ENCODE peak calls at places on chromosomes 1 and 21, in ten cellular contexts. One of them, this sample, is unnamed.

GRCh38 chr1:230292739-230293720 is 133.1 kb downstream of the PGBD5 start:
- DNase-seq in neural progenitor cell: peak; percentile 36
- DNase-seq in right atrium auricular region: no peak
- DNase-seq in Karpas-422: no peak
- DNase-seq in CD8-positive, alpha-beta T cell: no peak
- DNase-seq in mesendoderm: no peak
- DNase-seq in pancreas: no peak
- DNase-seq in tibial nerve: no peak
- DNase-seq in fibroblast of lung: no peak
- DNase-seq in spleen: peak; percentile 64
- DNase-seq in this sample: no peak

GRCh38 chr1:59516881-59517280 is 220.0 kb downstream of the FGGY start:
- DNase-seq in neural progenitor cell: no peak
- DNase-seq in right atrium auricular region: no peak
- DNase-seq in Karpas-422: no peak
- DNase-seq in CD8-positive, alpha-beta T cell: no peak
- DNase-seq in mesendoderm: no peak
- DNase-seq in pancreas: no peak
- DNase-seq in tibial nerve: peak; percentile 51
- DNase-seq in fibroblast of lung: peak; percentile 54
- DNase-seq in spleen: no peak
- DNase-seq in this sample: peak; percentile 55

GRCh38 chr1:116026626-116027025 is 50.3 kb downstream of the SLC22A15 start:
- DNase-seq in neural progenitor cell: no peak
- DNase-seq in right atrium auricular region: no peak
- DNase-seq in Karpas-422: no peak
- DNase-seq in CD8-positive, alpha-beta T cell: no peak
- DNase-seq in mesendoderm: no peak
- DNase-seq in pancreas: no peak
- DNase-seq in tibial nerve: no peak
- DNase-seq in fibroblast of lung: no peak
- DNase-seq in spleen: no peak
- DNase-seq in this sample: no peak

GRCh38 chr1:23035823-23036452 is 16.7 kb downstream of the KDM1A start:
- DNase-seq in neural progenitor cell: peak; percentile 69
- DNase-seq in right atrium auricular region: no peak
- DNase-seq in Karpas-422: no peak
- DNase-seq in CD8-positive, alpha-beta T cell: no peak
- DNase-seq in mesendoderm: peak; percentile 95
- DNase-seq in pancreas: no peak
- DNase-seq in tibial nerve: no peak
- DNase-seq in fibroblast of lung: no peak
- DNase-seq in spleen: no peak
- DNase-seq in this sample: no peak

GRCh38 chr1:155651861-155652661 is 36.5 kb downstream of the YY1AP1 start:
- DNase-seq in neural progenitor cell: no peak
- DNase-seq in right atrium auricular region: no peak
- DNase-seq in Karpas-422: peak; percentile 58
- DNase-seq in CD8-positive, alpha-beta T cell: no peak
- DNase-seq in mesendoderm: peak; percentile 11
- DNase-seq in pancreas: no peak
- DNase-seq in tibial nerve: no peak
- DNase-seq in fibroblast of lung: no peak
- DNase-seq in spleen: no peak
- DNase-seq in this sample: peak; percentile 35

GRCh38 chr1:30229557-30229956 is 493.8 kb downstream of the MATN1 start:
- DNase-seq in neural progenitor cell: no peak
- DNase-seq in right atrium auricular region: no peak
- DNase-seq in Karpas-422: no peak
- DNase-seq in CD8-positive, alpha-beta T cell: no peak
- DNase-seq in mesendoderm: no peak
- DNase-seq in pancreas: no peak
- DNase-seq in tibial nerve: no peak
- DNase-seq in fibroblast of lung: no peak
- DNase-seq in spleen: no peak
- DNase-seq in this sample: no peak

GRCh38 chr1:53501065-53502005 is 42.1 kb downstream of the DMRTB1 start:
- DNase-seq in neural progenitor cell: no peak
- DNase-seq in right atrium auricular region: no peak
- DNase-seq in Karpas-422: no peak
- DNase-seq in CD8-positive, alpha-beta T cell: no peak
- DNase-seq in mesendoderm: peak; percentile 21
- DNase-seq in pancreas: no peak
- DNase-seq in tibial nerve: no peak
- DNase-seq in fibroblast of lung: no peak
- DNase-seq in spleen: no peak
- DNase-seq in this sample: no peak

GRCh38 chr1:178612261-178612660 is 99.4 kb downstream of the TEX35 start:
- DNase-seq in neural progenitor cell: no peak
- DNase-seq in right atrium auricular region: no peak
- DNase-seq in Karpas-422: no peak
- DNase-seq in CD8-positive, alpha-beta T cell: no peak
- DNase-seq in mesendoderm: no peak
- DNase-seq in pancreas: no peak
- DNase-seq in tibial nerve: no peak
- DNase-seq in fibroblast of lung: peak; percentile 81
- DNase-seq in spleen: no peak
- DNase-seq in this sample: peak; percentile 82

GRCh38 chr1:42439940-42440339 is 15.9 kb downstream of the ZMYND12 start:
- DNase-seq in neural progenitor cell: no peak
- DNase-seq in right atrium auricular region: no peak
- DNase-seq in Karpas-422: no peak
- DNase-seq in CD8-positive, alpha-beta T cell: no peak
- DNase-seq in mesendoderm: no peak
- DNase-seq in pancreas: no peak
- DNase-seq in tibial nerve: no peak
- DNase-seq in fibroblast of lung: peak; percentile 88
- DNase-seq in spleen: no peak
- DNase-seq in this sample: peak; percentile 86

GRCh38 chr1:59007820-59008598 is 224.2 kb upstream of the JUN start:
- DNase-seq in neural progenitor cell: no peak
- DNase-seq in right atrium auricular region: no peak
- DNase-seq in Karpas-422: no peak
- DNase-seq in CD8-positive, alpha-beta T cell: no peak
- DNase-seq in mesendoderm: no peak
- DNase-seq in pancreas: no peak
- DNase-seq in tibial nerve: no peak
- DNase-seq in fibroblast of lung: peak; percentile 81
- DNase-seq in spleen: no peak
- DNase-seq in this sample: no peak

GRCh38 chr1:227774051-227774720 is 39.0 kb downstream of the SNAP47 start:
- DNase-seq in neural progenitor cell: no peak
- DNase-seq in right atrium auricular region: no peak
- DNase-seq in Karpas-422: no peak
- DNase-seq in CD8-positive, alpha-beta T cell: peak; percentile 26
- DNase-seq in mesendoderm: no peak
- DNase-seq in pancreas: no peak
- DNase-seq in tibial nerve: no peak
- DNase-seq in fibroblast of lung: no peak
- DNase-seq in spleen: peak; percentile 81
- DNase-seq in this sample: no peak

GRCh38 chr1:217137210-217137871 is 414.1 kb upstream of the ESRRG start:
- DNase-seq in neural progenitor cell: peak; percentile 55
- DNase-seq in right atrium auricular region: no peak
- DNase-seq in Karpas-422: no peak
- DNase-seq in CD8-positive, alpha-beta T cell: no peak
- DNase-seq in mesendoderm: peak; percentile 36
- DNase-seq in pancreas: peak; percentile 20
- DNase-seq in tibial nerve: no peak
- DNase-seq in fibroblast of lung: no peak
- DNase-seq in spleen: peak; percentile 68
- DNase-seq in this sample: no peak
- H3K4me3 ChIP-seq in neural progenitor cell: peak overlapping the region; percentile 63
- H3K4me3 ChIP-seq in right atrium auricular region: no peak overlapping the region
- H3K4me3 ChIP-seq in Karpas-422: no peak overlapping the region
- H3K4me3 ChIP-seq in CD8-positive, alpha-beta T cell: no peak overlapping the region
- H3K4me3 ChIP-seq in mesendoderm: peak overlapping the region; percentile 18
- H3K4me3 ChIP-seq in pancreas: peak overlapping the region; percentile 51
- H3K4me3 ChIP-seq in tibial nerve: no peak overlapping the region
- H3K4me3 ChIP-seq in fibroblast of lung: no peak overlapping the region
- H3K4me3 ChIP-seq in spleen: peak overlapping the region; percentile 15
- H3K4me3 ChIP-seq in this sample: no peak overlapping the region

DNA sequence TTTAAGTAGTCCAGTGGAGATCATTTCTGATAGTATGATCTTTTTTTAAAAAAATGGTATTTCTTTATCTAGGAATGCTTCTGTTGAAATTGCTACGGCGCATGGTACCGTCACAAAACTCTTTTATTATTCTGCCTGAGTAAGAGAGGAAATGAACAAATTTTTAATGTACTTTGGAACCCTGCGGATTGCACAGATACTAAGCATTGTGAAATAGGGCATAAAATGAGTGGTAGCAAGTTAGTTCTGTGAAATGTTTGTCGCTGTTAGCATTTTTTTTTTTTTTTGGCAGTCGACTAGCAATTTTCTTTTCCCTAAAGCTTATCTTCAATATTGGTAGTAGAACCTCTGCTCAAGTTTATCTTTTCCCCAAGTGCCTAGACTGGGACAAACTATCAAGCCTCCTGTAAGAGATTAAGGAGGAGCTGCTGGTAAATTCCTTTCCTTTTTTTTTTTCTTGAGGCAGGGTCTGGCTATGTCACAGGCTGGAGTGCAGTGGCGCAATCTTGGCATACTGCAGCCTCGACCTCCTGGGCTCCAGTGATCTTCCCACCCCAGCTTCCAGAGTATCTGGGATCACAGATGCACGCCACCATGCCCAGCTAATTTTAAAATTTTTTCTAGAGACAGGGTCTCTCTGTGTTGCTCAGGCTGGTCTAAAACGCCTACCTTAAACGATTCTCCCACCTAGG is 2.2 kb downstream of the ITSN1 start:
- DNase-seq in neural progenitor cell: peak; percentile 30
- DNase-seq in right atrium auricular region: no peak
- DNase-seq in Karpas-422: no peak
- DNase-seq in CD8-positive, alpha-beta T cell: no peak
- DNase-seq in mesendoderm: peak; percentile 67
- DNase-seq in pancreas: no peak
- DNase-seq in tibial nerve: no peak
- DNase-seq in fibroblast of lung: peak; percentile 68
- DNase-seq in spleen: no peak
- DNase-seq in this sample: peak; percentile 91
- H3K4me3 ChIP-seq in neural progenitor cell: peak overlapping the region; percentile 60
- H3K4me3 ChIP-seq in right atrium auricular region: peak overlapping the region; percentile 91
- H3K4me3 ChIP-seq in Karpas-422: no peak overlapping the region
- H3K4me3 ChIP-seq in CD8-positive, alpha-beta T cell: no peak overlapping the region
- H3K4me3 ChIP-seq in mesendoderm: no peak overlapping the region
- H3K4me3 ChIP-seq in pancreas: peak overlapping the region; percentile 90
- H3K4me3 ChIP-seq in tibial nerve: no peak overlapping the region
- H3K4me3 ChIP-seq in fibroblast of lung: peak overlapping the region; percentile 88
- H3K4me3 ChIP-seq in spleen: no peak overlapping the region
- H3K4me3 ChIP-seq in this sample: peak overlapping the region; percentile 80

GRCh38 chr1:231332761-231333160 is 4.9 kb downstream of the EXOC8 start:
- DNase-seq in neural progenitor cell: no peak
- DNase-seq in right atrium auricular region: no peak
- DNase-seq in Karpas-422: no peak
- DNase-seq in CD8-positive, alpha-beta T cell: no peak
- DNase-seq in mesendoderm: no peak
- DNase-seq in pancreas: no peak
- DNase-seq in tibial nerve: no peak
- DNase-seq in fibroblast of lung: no peak
- DNase-seq in spleen: no peak
- DNase-seq in this sample: no peak
- H3K4me3 ChIP-seq in neural progenitor cell: peak overlapping the region; percentile 96
- H3K4me3 ChIP-seq in right atrium auricular region: no peak overlapping the region
- H3K4me3 ChIP-seq in Karpas-422: no peak overlapping the region
- H3K4me3 ChIP-seq in CD8-positive, alpha-beta T cell: no peak overlapping the region
- H3K4me3 ChIP-seq in mesendoderm: no peak overlapping the region
- H3K4me3 ChIP-seq in pancreas: no peak overlapping the region
- H3K4me3 ChIP-seq in tibial nerve: no peak overlapping the region
- H3K4me3 ChIP-seq in fibroblast of lung: peak overlapping the region; percentile 96
- H3K4me3 ChIP-seq in spleen: no peak overlapping the region
- H3K4me3 ChIP-seq in this sample: no peak overlapping the region

GRCh38 chr1:64846573-64847430 is 101.9 kb downstream of the RAVER2 start:
- DNase-seq in neural progenitor cell: no peak
- DNase-seq in right atrium auricular region: peak; percentile 9
- DNase-seq in Karpas-422: no peak
- DNase-seq in CD8-positive, alpha-beta T cell: no peak
- DNase-seq in mesendoderm: no peak
- DNase-seq in pancreas: no peak
- DNase-seq in tibial nerve: no peak
- DNase-seq in fibroblast of lung: no peak
- DNase-seq in spleen: no peak
- DNase-seq in this sample: no peak
- H3K4me3 ChIP-seq in neural progenitor cell: no peak overlapping the region
- H3K4me3 ChIP-seq in right atrium auricular region: no peak overlapping the region
- H3K4me3 ChIP-seq in Karpas-422: no peak overlapping the region
- H3K4me3 ChIP-seq in CD8-positive, alpha-beta T cell: no peak overlapping the region
- H3K4me3 ChIP-seq in mesendoderm: no peak overlapping the region
- H3K4me3 ChIP-seq in pancreas: no peak overlapping the region
- H3K4me3 ChIP-seq in tibial nerve: no peak overlapping the region
- H3K4me3 ChIP-seq in fibroblast of lung: no peak overlapping the region
- H3K4me3 ChIP-seq in spleen: no peak overlapping the region
- H3K4me3 ChIP-seq in this sample: no peak overlapping the region

DNA sequence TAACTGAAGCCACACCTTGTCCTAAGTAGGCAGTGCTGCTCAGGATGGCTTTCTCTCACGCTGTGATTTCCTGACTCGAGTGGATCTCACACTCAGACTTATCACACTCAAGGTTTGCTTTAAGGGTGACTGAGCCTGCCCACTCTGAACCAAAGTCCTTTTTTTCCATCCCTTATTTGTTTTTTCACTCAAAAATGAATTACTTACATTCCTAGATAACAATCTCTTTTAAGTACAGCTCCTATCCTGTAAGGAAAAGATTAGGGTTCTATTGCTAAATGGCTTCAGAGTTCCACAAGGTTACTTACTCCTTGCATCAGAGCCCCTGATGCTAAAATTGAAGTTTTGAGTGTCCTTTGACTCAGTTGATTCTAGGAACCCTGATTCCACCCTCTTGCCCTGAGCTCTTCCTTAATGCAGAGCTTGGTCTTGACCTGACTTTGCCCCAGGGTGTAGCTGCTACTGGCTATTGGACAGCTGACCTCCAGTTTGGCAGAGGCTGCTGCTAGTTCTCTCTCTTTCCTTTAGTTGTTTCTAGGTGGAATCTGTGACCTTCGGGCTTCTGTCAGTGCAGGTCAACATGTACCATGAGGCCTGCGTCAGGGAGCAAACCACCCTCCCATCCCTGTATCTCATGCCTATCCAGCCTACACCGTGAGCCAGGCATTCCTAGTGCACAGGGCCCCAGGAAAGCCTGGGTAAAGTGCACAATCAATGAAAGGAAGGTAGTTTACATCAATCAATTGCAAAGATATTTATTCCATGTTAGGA is 80.1 kb upstream of the CD55 start:
- DNase-seq in neural progenitor cell: no peak
- DNase-seq in right atrium auricular region: no peak
- DNase-seq in Karpas-422: no peak
- DNase-seq in CD8-positive, alpha-beta T cell: no peak
- DNase-seq in mesendoderm: peak; percentile 62
- DNase-seq in pancreas: no peak
- DNase-seq in tibial nerve: no peak
- DNase-seq in fibroblast of lung: peak; percentile 6
- DNase-seq in spleen: no peak
- DNase-seq in this sample: no peak
- H3K4me3 ChIP-seq in neural progenitor cell: no peak overlapping the region
- H3K4me3 ChIP-seq in right atrium auricular region: no peak overlapping the region
- H3K4me3 ChIP-seq in Karpas-422: no peak overlapping the region
- H3K4me3 ChIP-seq in CD8-positive, alpha-beta T cell: no peak overlapping the region
- H3K4me3 ChIP-seq in mesendoderm: no peak overlapping the region
- H3K4me3 ChIP-seq in pancreas: no peak overlapping the region
- H3K4me3 ChIP-seq in tibial nerve: no peak overlapping the region
- H3K4me3 ChIP-seq in fibroblast of lung: no peak overlapping the region
- H3K4me3 ChIP-seq in spleen: no peak overlapping the region
- H3K4me3 ChIP-seq in this sample: no peak overlapping the region

GRCh38 chr1:204407314-204407971 is 4.2 kb downstream of the PPP1R15B start:
- DNase-seq in neural progenitor cell: no peak
- DNase-seq in right atrium auricular region: no peak
- DNase-seq in Karpas-422: no peak
- DNase-seq in CD8-positive, alpha-beta T cell: no peak
- DNase-seq in mesendoderm: peak; percentile 42
- DNase-seq in pancreas: no peak
- DNase-seq in tibial nerve: no peak
- DNase-seq in fibroblast of lung: no peak
- DNase-seq in spleen: no peak
- DNase-seq in this sample: no peak
- H3K4me3 ChIP-seq in neural progenitor cell: peak overlapping the region; percentile 96
- H3K4me3 ChIP-seq in right atrium auricular region: peak overlapping the region; percentile 94
- H3K4me3 ChIP-seq in Karpas-422: peak overlapping the region; percentile 98
- H3K4me3 ChIP-seq in CD8-positive, alpha-beta T cell: peak overlapping the region; percentile 94
- H3K4me3 ChIP-seq in mesendoderm: peak overlapping the region; percentile 92
- H3K4me3 ChIP-seq in pancreas: peak overlapping the region; percentile 91
- H3K4me3 ChIP-seq in tibial nerve: peak overlapping the region; percentile 85
- H3K4me3 ChIP-seq in fibroblast of lung: peak overlapping the region; percentile 96
- H3K4me3 ChIP-seq in spleen: peak overlapping the region; percentile 75
- H3K4me3 ChIP-seq in this sample: peak overlapping the region; percentile 77